ENCODE peak calls at places on chromosomes 11 and 22, in eight cellular contexts. One of them, this sample, is unnamed.

GRCh38 chr22:49044776-49045175 is 782.9 kb downstream of the BRD1 start:
- DNase-seq in colonic mucosa: no peak
- DNase-seq in fibroblast of mammary gland: no peak
- DNase-seq in pancreas: no peak
- DNase-seq in hepatocyte: no peak
- DNase-seq in GM12864: no peak
- DNase-seq in left ventricle myocardium inferior: no peak
- DNase-seq in heart left ventricle: no peak
- DNase-seq in this sample: no peak

GRCh38 chr11:70419307-70420007 is 21.1 kb downstream of the CTTN start:
- DNase-seq in hepatocyte: no peak
- DNase-seq in fibroblast of mammary gland: no peak
- DNase-seq in pancreas: no peak
- DNase-seq in GM12864: no peak
- DNase-seq in colonic mucosa: no peak
- DNase-seq in heart left ventricle: no peak
- DNase-seq in left ventricle myocardium inferior: no peak
- DNase-seq in this sample: no peak

GRCh38 chr22:20254975-20255946 is 12.9 kb downstream of the RTN4R start:
- DNase-seq in GM12864: no peak
- DNase-seq in pancreas: no peak
- DNase-seq in colonic mucosa: no peak
- DNase-seq in heart left ventricle: no peak
- DNase-seq in hepatocyte: no peak
- DNase-seq in left ventricle myocardium inferior: no peak
- DNase-seq in fibroblast of mammary gland: no peak
- DNase-seq in this sample: no peak

GRCh38 chr11:117179048-117179999 is 781 bp downstream of the SIDT2 start:
- DNase-seq in left ventricle myocardium inferior: peak
- DNase-seq in heart left ventricle: no peak
- DNase-seq in colonic mucosa: peak
- DNase-seq in pancreas: no peak
- DNase-seq in fibroblast of mammary gland: peak
- DNase-seq in hepatocyte: peak
- DNase-seq in GM12864: no peak
- DNase-seq in this sample: no peak

GRCh38 chr11:128936546-128937275 is 6.0 kb downstream of the TP53AIP1 start:
- DNase-seq in GM12864: no peak
- DNase-seq in pancreas: no peak
- DNase-seq in left ventricle myocardium inferior: no peak
- DNase-seq in colonic mucosa: no peak
- DNase-seq in fibroblast of mammary gland: no peak
- DNase-seq in hepatocyte: peak
- DNase-seq in heart left ventricle: no peak
- DNase-seq in this sample: no peak

GRCh38 chr11:72013765-72014711 is 15.3 kb downstream of the IL18BP start:
- DNase-seq in left ventricle myocardium inferior: no peak
- DNase-seq in heart left ventricle: no peak
- DNase-seq in hepatocyte: no peak
- DNase-seq in pancreas: no peak
- DNase-seq in fibroblast of mammary gland: peak
- DNase-seq in GM12864: no peak
- DNase-seq in colonic mucosa: no peak
- DNase-seq in this sample: no peak

GRCh38 chr11:65556470-65557279 is 1.5 kb downstream of the LTBP3 start:
- DNase-seq in fibroblast of mammary gland: no peak
- DNase-seq in left ventricle myocardium inferior: no peak
- DNase-seq in GM12864: no peak
- DNase-seq in heart left ventricle: no peak
- DNase-seq in pancreas: no peak
- DNase-seq in colonic mucosa: no peak
- DNase-seq in hepatocyte: no peak
- DNase-seq in this sample: no peak

GRCh38 chr11:93477684-93478234 is 65.4 kb downstream of the SMCO4 start:
- DNase-seq in fibroblast of mammary gland: no peak
- DNase-seq in colonic mucosa: no peak
- DNase-seq in hepatocyte: no peak
- DNase-seq in heart left ventricle: no peak
- DNase-seq in left ventricle myocardium inferior: no peak
- DNase-seq in GM12864: no peak
- DNase-seq in pancreas: no peak
- DNase-seq in this sample: no peak

GRCh38 chr11:134528453-134528852 is 116.4 kb upstream of the B3GAT1 start:
- DNase-seq in fibroblast of mammary gland: no peak
- DNase-seq in GM12864: no peak
- DNase-seq in left ventricle myocardium inferior: no peak
- DNase-seq in heart left ventricle: no peak
- DNase-seq in pancreas: no peak
- DNase-seq in colonic mucosa: peak
- DNase-seq in hepatocyte: no peak
- DNase-seq in this sample: no peak

GRCh38 chr11:118896921-118897591 is 13.4 kb downstream of the CXCR5 start:
- DNase-seq in left ventricle myocardium inferior: no peak
- DNase-seq in fibroblast of mammary gland: no peak
- DNase-seq in colonic mucosa: no peak
- DNase-seq in GM12864: no peak
- DNase-seq in hepatocyte: no peak
- DNase-seq in pancreas: no peak
- DNase-seq in heart left ventricle: peak
- DNase-seq in this sample: no peak

GRCh38 chr22:27113211-27114030 is 456.0 kb downstream of the MIAT start:
- DNase-seq in fibroblast of mammary gland: peak
- DNase-seq in colonic mucosa: peak
- DNase-seq in pancreas: peak
- DNase-seq in left ventricle myocardium inferior: peak
- DNase-seq in GM12864: no peak
- DNase-seq in hepatocyte: peak
- DNase-seq in heart left ventricle: no peak
- DNase-seq in this sample: peak

GRCh38 chr11:70210051-70210501 is 7.0 kb downstream of the FADD start:
- DNase-seq in heart left ventricle: no peak
- DNase-seq in colonic mucosa: no peak
- DNase-seq in left ventricle myocardium inferior: no peak
- DNase-seq in fibroblast of mammary gland: peak
- DNase-seq in GM12864: no peak
- DNase-seq in pancreas: no peak
- DNase-seq in hepatocyte: no peak
- DNase-seq in this sample: no peak

GRCh38 chr11:133029096-133029495 is 503.2 kb downstream of the OPCML start:
- DNase-seq in left ventricle myocardium inferior: no peak
- DNase-seq in colonic mucosa: no peak
- DNase-seq in heart left ventricle: no peak
- DNase-seq in fibroblast of mammary gland: no peak
- DNase-seq in pancreas: no peak
- DNase-seq in hepatocyte: no peak
- DNase-seq in GM12864: no peak
- DNase-seq in this sample: no peak

GRCh38 chr22:37803195-37803635 is 4.5 kb upstream of the GCAT start:
- DNase-seq in heart left ventricle: no peak
- DNase-seq in fibroblast of mammary gland: no peak
- DNase-seq in colonic mucosa: no peak
- DNase-seq in GM12864: no peak
- DNase-seq in hepatocyte: no peak
- DNase-seq in left ventricle myocardium inferior: no peak
- DNase-seq in pancreas: no peak
- DNase-seq in this sample: no peak
- H3K4me3 ChIP-seq in heart left ventricle: peak
- H3K4me3 ChIP-seq in fibroblast of mammary gland: peak
- H3K4me3 ChIP-seq in colonic mucosa: peak
- H3K4me3 ChIP-seq in GM12864: no peak
- H3K4me3 ChIP-seq in hepatocyte: peak
- H3K4me3 ChIP-seq in left ventricle myocardium inferior: peak
- H3K4me3 ChIP-seq in pancreas: no peak
- H3K4me3 ChIP-seq in this sample: peak

DNA sequence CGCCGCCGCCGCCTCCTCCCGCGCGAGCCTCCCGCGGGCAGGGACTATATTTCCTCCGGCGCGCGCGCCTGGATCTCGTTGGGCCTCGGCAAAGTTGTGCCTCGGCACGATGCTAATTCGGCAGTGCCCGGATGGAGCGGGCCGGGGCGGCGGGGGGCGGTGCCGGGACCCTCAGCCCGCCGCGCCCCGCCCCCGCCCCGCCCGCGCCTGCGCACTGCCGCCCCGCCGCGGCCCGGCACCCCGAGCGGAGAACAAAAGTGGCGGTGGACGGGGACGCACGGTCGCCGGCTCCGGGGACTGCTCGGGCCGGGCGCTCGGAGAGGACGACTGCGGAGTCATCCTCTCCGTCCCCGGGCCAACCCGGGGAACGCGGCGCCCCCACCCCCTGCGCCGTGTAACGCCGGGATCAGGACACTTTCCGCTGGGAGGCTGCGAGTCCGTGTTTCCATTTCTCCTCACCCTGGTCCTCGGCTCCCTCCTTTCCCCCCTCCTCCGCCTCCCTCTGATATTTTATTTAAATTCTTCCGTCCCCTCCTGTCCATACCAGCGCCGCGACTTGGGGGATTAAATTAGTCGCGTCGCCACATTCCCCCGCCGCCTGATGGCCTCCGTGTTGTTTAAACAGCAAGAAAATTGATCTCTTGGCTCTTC is at the start of gene PHF21B:
- DNase-seq in pancreas: peak
- DNase-seq in colonic mucosa: peak
- DNase-seq in hepatocyte: peak
- DNase-seq in left ventricle myocardium inferior: peak
- DNase-seq in GM12864: no peak
- DNase-seq in heart left ventricle: peak
- DNase-seq in fibroblast of mammary gland: peak
- DNase-seq in this sample: peak
- TF ChIP-seq CTCF in pancreas: no peak
- TF ChIP-seq CTCF in colonic mucosa: no peak
- TF ChIP-seq CTCF in hepatocyte: no peak
- TF ChIP-seq CTCF in left ventricle myocardium inferior: no peak
- TF ChIP-seq CTCF in GM12864: no peak
- TF ChIP-seq CTCF in heart left ventricle: no peak
- TF ChIP-seq CTCF in fibroblast of mammary gland: no peak
- TF ChIP-seq CTCF in this sample: no peak

GRCh38 chr11:46362146-46363030 is 15.1 kb downstream of the DGKZ start:
- DNase-seq in colonic mucosa: no peak
- DNase-seq in fibroblast of mammary gland: no peak
- DNase-seq in pancreas: no peak
- DNase-seq in left ventricle myocardium inferior: peak
- DNase-seq in hepatocyte: no peak
- DNase-seq in heart left ventricle: no peak
- DNase-seq in GM12864: no peak
- DNase-seq in this sample: no peak

GRCh38 chr11:46359936-46360335 is 12.7 kb downstream of the DGKZ start:
- DNase-seq in fibroblast of mammary gland: no peak
- DNase-seq in hepatocyte: no peak
- DNase-seq in left ventricle myocardium inferior: no peak
- DNase-seq in pancreas: no peak
- DNase-seq in colonic mucosa: no peak
- DNase-seq in GM12864: no peak
- DNase-seq in heart left ventricle: no peak
- DNase-seq in this sample: no peak

GRCh38 chr11:46363031-46363407 is 15.8 kb downstream of the DGKZ start:
- DNase-seq in heart left ventricle: peak
- DNase-seq in colonic mucosa: no peak
- DNase-seq in left ventricle myocardium inferior: peak
- DNase-seq in fibroblast of mammary gland: peak
- DNase-seq in hepatocyte: no peak
- DNase-seq in GM12864: no peak
- DNase-seq in pancreas: no peak
- DNase-seq in this sample: peak

GRCh38 chr11:46361283-46362145 is 14.3 kb downstream of the DGKZ start:
- DNase-seq in colonic mucosa: no peak
- DNase-seq in GM12864: peak
- DNase-seq in left ventricle myocardium inferior: peak
- DNase-seq in heart left ventricle: peak
- DNase-seq in fibroblast of mammary gland: peak
- DNase-seq in hepatocyte: no peak
- DNase-seq in pancreas: no peak
- DNase-seq in this sample: no peak

GRCh38 chr11:46360878-46361277 is 13.6 kb downstream of the DGKZ start:
- DNase-seq in colonic mucosa: no peak
- DNase-seq in pancreas: no peak
- DNase-seq in fibroblast of mammary gland: no peak
- DNase-seq in hepatocyte: no peak
- DNase-seq in left ventricle myocardium inferior: no peak
- DNase-seq in GM12864: no peak
- DNase-seq in heart left ventricle: no peak
- DNase-seq in this sample: no peak
- H3K4me3 ChIP-seq in colonic mucosa: peak
- H3K4me3 ChIP-seq in pancreas: no peak
- H3K4me3 ChIP-seq in fibroblast of mammary gland: no peak
- H3K4me3 ChIP-seq in hepatocyte: no peak
- H3K4me3 ChIP-seq in left ventricle myocardium inferior: peak
- H3K4me3 ChIP-seq in GM12864: peak
- H3K4me3 ChIP-seq in heart left ventricle: peak
- H3K4me3 ChIP-seq in this sample: no peak

GRCh38 chr11:36567684-36568083 is at the start of gene RAG1:
- DNase-seq in left ventricle myocardium inferior: no peak
- DNase-seq in hepatocyte: no peak
- DNase-seq in pancreas: no peak
- DNase-seq in fibroblast of mammary gland: no peak
- DNase-seq in colonic mucosa: no peak
- DNase-seq in GM12864: no peak
- DNase-seq in heart left ventricle: no peak
- DNase-seq in this sample: no peak

GRCh38 chr11:36564376-36565032 is 3.3 kb upstream of the RAG1 start:
- DNase-seq in left ventricle myocardium inferior: no peak
- DNase-seq in colonic mucosa: peak
- DNase-seq in pancreas: peak
- DNase-seq in GM12864: no peak
- DNase-seq in hepatocyte: peak
- DNase-seq in heart left ventricle: no peak
- DNase-seq in fibroblast of mammary gland: peak
- DNase-seq in this sample: peak

GRCh38 chr11:36569095-36569494 is 1.3 kb downstream of the RAG1 start:
- DNase-seq in heart left ventricle: no peak
- DNase-seq in GM12864: no peak
- DNase-seq in hepatocyte: no peak
- DNase-seq in left ventricle myocardium inferior: no peak
- DNase-seq in pancreas: no peak
- DNase-seq in colonic mucosa: no peak
- DNase-seq in fibroblast of mammary gland: no peak
- DNase-seq in this sample: no peak

GRCh38 chr11:36565033-36565610 is 2.7 kb upstream of the RAG1 start:
- DNase-seq in colonic mucosa: no peak
- DNase-seq in hepatocyte: no peak
- DNase-seq in fibroblast of mammary gland: no peak
- DNase-seq in GM12864: no peak
- DNase-seq in pancreas: no peak
- DNase-seq in left ventricle myocardium inferior: no peak
- DNase-seq in heart left ventricle: no peak
- DNase-seq in this sample: no peak

DNA sequence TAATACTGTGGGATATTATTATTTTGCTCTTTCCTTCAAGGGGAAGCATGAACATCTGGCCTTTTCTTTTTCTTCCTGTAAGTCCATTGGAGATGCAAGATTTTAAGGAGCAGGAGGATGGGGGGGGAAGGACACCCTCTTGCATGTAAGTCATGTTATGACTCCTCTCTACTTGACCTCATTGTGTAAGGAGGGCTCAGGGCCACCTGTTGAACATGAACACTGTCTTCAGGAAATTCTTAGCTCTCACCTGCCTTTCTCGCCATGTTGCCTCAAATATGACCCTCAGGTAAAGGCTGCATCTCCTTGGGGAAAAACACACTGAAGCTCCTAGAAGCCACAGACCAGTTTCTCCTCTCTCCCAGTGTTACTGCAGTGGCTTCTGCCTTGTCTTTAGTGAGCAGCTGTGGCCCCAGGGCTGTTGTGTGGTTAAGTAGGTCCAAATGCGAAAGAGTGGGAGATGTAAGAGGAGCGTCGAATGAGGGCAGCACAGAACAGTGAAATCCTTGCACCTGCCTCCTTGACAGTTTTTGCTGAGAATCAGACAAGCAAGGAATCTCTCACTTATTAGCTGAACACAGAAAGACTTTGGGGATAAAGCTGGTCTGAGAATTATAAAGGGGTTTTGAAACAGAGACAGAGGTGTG is 1.3 kb upstream of the RAG1 start:
- DNase-seq in pancreas: no peak
- DNase-seq in colonic mucosa: no peak
- DNase-seq in heart left ventricle: no peak
- DNase-seq in left ventricle myocardium inferior: no peak
- DNase-seq in GM12864: no peak
- DNase-seq in fibroblast of mammary gland: no peak
- DNase-seq in hepatocyte: no peak
- DNase-seq in this sample: no peak
- TF ChIP-seq CTCF in pancreas: no peak
- TF ChIP-seq CTCF in colonic mucosa: no peak
- TF ChIP-seq CTCF in heart left ventricle: no peak
- TF ChIP-seq CTCF in left ventricle myocardium inferior: no peak
- TF ChIP-seq CTCF in GM12864: no peak
- TF ChIP-seq CTCF in fibroblast of mammary gland: no peak
- TF ChIP-seq CTCF in hepatocyte: no peak
- TF ChIP-seq CTCF in this sample: no peak

This sample was measured in uterus.